ENCODE peak calls at places on chromosomes 11 and 22, in eight cellular contexts. A, U, Y, E, I, Q, F and L are unnamed samples.

GRCh38 chr11:102831128-102831708 is 12.2 kb downstream of the MMP3 start:
- DNase-seq in Q (no peak), Y (no peak), A (peak), F (peak), I (peak), E (no peak), U (no peak), L (no peak)

GRCh38 chr11:74636633-74637184 is 44.3 kb downstream of the POLD3 start:
- DNase-seq in E (no peak), Q (no peak), U (no peak), I (no peak), F (no peak), A (peak), Y (peak), L (no peak)

GRCh38 chr22:44392446-44392921 is 79.7 kb upstream of the SHISAL1 start:
- DNase-seq in A (no peak), E (peak), Y (no peak), U (no peak), I (no peak), F (peak), Q (no peak), L (no peak)

GRCh38 chr11:73929388-73929787 is 21.4 kb upstream of the DNAJB13 start:
- DNase-seq in Y (no peak), A (no peak), Q (no peak), E (no peak), F (no peak), U (no peak), I (no peak), L (no peak)

GRCh38 chr11:83713701-83714100 is 427.5 kb upstream of the CCDC90B start:
- DNase-seq in U (no peak), Q (no peak), E (peak), A (peak), F (peak), Y (no peak), I (no peak), L (no peak)

GRCh38 chr11:47711225-47711624 is 3.9 kb downstream of the AGBL2 start:
- DNase-seq in F (no peak), Q (no peak), U (no peak), A (no peak), E (no peak), Y (no peak), I (no peak), L (no peak)

GRCh38 chr11:2094354-2095197 is 44.6 kb downstream of the IGF2 start:
- DNase-seq in I (no peak), E (no peak), F (no peak), U (no peak), A (no peak), Y (no peak), Q (no peak), L (no peak)

GRCh38 chr22:45562537-45563361 is 60.1 kb downstream of the FBLN1 start:
- DNase-seq in E (no peak), U (no peak), Q (no peak), A (no peak), I (no peak), Y (no peak), F (no peak), L (no peak)

GRCh38 chr11:93494341-93494740 is 48.9 kb downstream of the SMCO4 start:
- DNase-seq in Q (no peak), I (no peak), A (peak), F (no peak), E (no peak), U (no peak), Y (no peak), L (no peak)

GRCh38 chr11:67705264-67705663 is 30.8 kb upstream of the ALDH3B2 start:
- DNase-seq in Q (no peak), E (no peak), A (no peak), U (no peak), F (no peak), I (no peak), Y (no peak), L (no peak)

GRCh38 chr11:13635290-13635689 is 33.2 kb upstream of the FAR1 start:
- DNase-seq in A (no peak), U (no peak), I (no peak), Y (no peak), E (no peak), Q (no peak), F (no peak), L (no peak)

GRCh38 chr22:41688365-41689211 is at the start of gene SNU13:
- DNase-seq in F (peak), U (peak), A (peak), E (peak), I (peak), Y (peak), Q (peak), L (peak)

GRCh38 chr11:38461751-38462150 is 1863.7 kb upstream of the RAG2 start:
- DNase-seq in Y (no peak), U (no peak), I (no peak), E (no peak), A (no peak), Q (no peak), F (no peak), L (no peak)

GRCh38 chr11:14414470-14415461 is 55.8 kb upstream of the RRAS2 start:
- DNase-seq in A (peak), Q (peak), U (peak), Y (no peak), I (no peak), F (no peak), E (no peak), L (no peak)

GRCh38 chr11:20155683-20156279 is 4.5 kb downstream of the DBX1 start:
- DNase-seq in E (no peak), I (no peak), A (no peak), U (no peak), Q (no peak), F (no peak), Y (no peak), L (no peak)